ENCODE peak calls at places on chromosomes 2 and 18, in eight cellular contexts. One of them, this sample, is unnamed.

GRCh38 chr2:46362667-46363012 is 65.4 kb downstream of the EPAS1 start:
- DNase-seq in neural crest cell: no peak
- DNase-seq in NCI-H446 treated with DMSO at 0.1 percent for 48 hours: no peak
- DNase-seq in AG04449: no peak
- DNase-seq in PC-3: no peak
- DNase-seq in amniotic stem cell: no peak
- DNase-seq in GM03348: no peak
- DNase-seq in AML-193: no peak
- DNase-seq in this sample: no peak

GRCh38 chr2:16620590-16620989 is 45.0 kb downstream of the CYRIA start:
- DNase-seq in neural crest cell: no peak
- DNase-seq in NCI-H446 treated with DMSO at 0.1 percent for 48 hours: no peak
- DNase-seq in AG04449: no peak
- DNase-seq in PC-3: peak
- DNase-seq in amniotic stem cell: no peak
- DNase-seq in GM03348: no peak
- DNase-seq in AML-193: no peak
- DNase-seq in this sample: no peak

GRCh38 chr2:198371902-198372611 is 567.7 kb downstream of the PLCL1 start:
- DNase-seq in neural crest cell: no peak
- DNase-seq in NCI-H446 treated with DMSO at 0.1 percent for 48 hours: no peak
- DNase-seq in AG04449: peak
- DNase-seq in PC-3: peak
- DNase-seq in amniotic stem cell: no peak
- DNase-seq in GM03348: peak
- DNase-seq in AML-193: peak
- DNase-seq in this sample: peak

GRCh38 chr2:38828460-38828859 is 47.3 kb downstream of the DHX57 start:
- DNase-seq in neural crest cell: no peak
- DNase-seq in NCI-H446 treated with DMSO at 0.1 percent for 48 hours: no peak
- DNase-seq in AG04449: no peak
- DNase-seq in PC-3: no peak
- DNase-seq in amniotic stem cell: no peak
- DNase-seq in GM03348: no peak
- DNase-seq in AML-193: no peak
- DNase-seq in this sample: no peak

GRCh38 chr2:197356136-197356535 is 45.6 kb upstream of the ANKRD44 start:
- DNase-seq in neural crest cell: no peak
- DNase-seq in NCI-H446 treated with DMSO at 0.1 percent for 48 hours: no peak
- DNase-seq in AG04449: no peak
- DNase-seq in PC-3: peak
- DNase-seq in amniotic stem cell: no peak
- DNase-seq in GM03348: peak
- DNase-seq in AML-193: peak
- DNase-seq in this sample: no peak

GRCh38 chr2:164495491-164496223 is 125.6 kb downstream of the GRB14 start:
- DNase-seq in neural crest cell: peak
- DNase-seq in NCI-H446 treated with DMSO at 0.1 percent for 48 hours: peak
- DNase-seq in AG04449: no peak
- DNase-seq in PC-3: peak
- DNase-seq in amniotic stem cell: peak
- DNase-seq in GM03348: peak
- DNase-seq in AML-193: no peak
- DNase-seq in this sample: peak

GRCh38 chr2:226673314-226673723 is 126.3 kb downstream of the IRS1 start:
- DNase-seq in neural crest cell: no peak
- DNase-seq in NCI-H446 treated with DMSO at 0.1 percent for 48 hours: no peak
- DNase-seq in AG04449: no peak
- DNase-seq in PC-3: peak
- DNase-seq in amniotic stem cell: peak
- DNase-seq in GM03348: peak
- DNase-seq in AML-193: no peak
- DNase-seq in this sample: peak

GRCh38 chr2:241138471-241138870 is 10.8 kb downstream of the PASK start:
- DNase-seq in neural crest cell: no peak
- DNase-seq in NCI-H446 treated with DMSO at 0.1 percent for 48 hours: no peak
- DNase-seq in AG04449: no peak
- DNase-seq in PC-3: no peak
- DNase-seq in amniotic stem cell: no peak
- DNase-seq in GM03348: no peak
- DNase-seq in AML-193: no peak
- DNase-seq in this sample: no peak

GRCh38 chr2:164826293-164827243 is 15.1 kb downstream of the COBLL1 start:
- DNase-seq in neural crest cell: no peak
- DNase-seq in NCI-H446 treated with DMSO at 0.1 percent for 48 hours: peak
- DNase-seq in AG04449: no peak
- DNase-seq in PC-3: peak
- DNase-seq in amniotic stem cell: no peak
- DNase-seq in GM03348: peak
- DNase-seq in AML-193: no peak
- DNase-seq in this sample: peak

GRCh38 chr2:182240862-182241371 is 185.9 kb downstream of the PDE1A start:
- DNase-seq in neural crest cell: peak
- DNase-seq in NCI-H446 treated with DMSO at 0.1 percent for 48 hours: no peak
- DNase-seq in AG04449: no peak
- DNase-seq in PC-3: peak
- DNase-seq in amniotic stem cell: no peak
- DNase-seq in GM03348: no peak
- DNase-seq in AML-193: no peak
- DNase-seq in this sample: no peak

GRCh38 chr18:45738660-45739059 is 14.7 kb downstream of the SLC14A1 start:
- DNase-seq in neural crest cell: no peak
- DNase-seq in NCI-H446 treated with DMSO at 0.1 percent for 48 hours: no peak
- DNase-seq in AG04449: no peak
- DNase-seq in PC-3: no peak
- DNase-seq in amniotic stem cell: no peak
- DNase-seq in GM03348: no peak
- DNase-seq in AML-193: no peak
- DNase-seq in this sample: no peak

GRCh38 chr2:78973630-78974029 is 51.9 kb upstream of the REG3G start:
- DNase-seq in neural crest cell: no peak
- DNase-seq in NCI-H446 treated with DMSO at 0.1 percent for 48 hours: no peak
- DNase-seq in AG04449: no peak
- DNase-seq in PC-3: no peak
- DNase-seq in amniotic stem cell: no peak
- DNase-seq in GM03348: no peak
- DNase-seq in AML-193: no peak
- DNase-seq in this sample: no peak

This sample was measured in AG09309.